ENCODE peak calls at places on chromosomes 11 and 22, in eight cellular contexts. N, Q, X, V, H, F, B and G are unnamed samples.

GRCh38 chr11:44595964-44596381 is 30.5 kb downstream of the CD82 start:
- DNase-seq in N (no peak), Q (peak), X (no peak), V (peak), H (no peak), F (no peak), B (no peak), G (no peak)

GRCh38 chr11:1015064-1015463 is 21.5 kb downstream of the MUC6 start:
- DNase-seq in N (no peak), Q (no peak), X (no peak), V (no peak), H (no peak), F (no peak), B (no peak), G (no peak)

GRCh38 chr11:64620286-64620962 is 29.4 kb downstream of the SLC22A12 start:
- DNase-seq in N (no peak), Q (no peak), X (no peak), V (no peak), H (no peak), F (peak), B (peak), G (no peak)

GRCh38 chr11:116882386-116882785 is 45.0 kb upstream of the APOA1 start:
- DNase-seq in N (peak), Q (peak), X (no peak), V (peak), H (no peak), F (no peak), B (no peak), G (no peak)

GRCh38 chr11:2133481-2134021 is 5.6 kb downstream of the IGF2 start:
- DNase-seq in N (no peak), Q (no peak), X (no peak), V (no peak), H (no peak), F (no peak), B (no peak), G (no peak)

GRCh38 chr22:19361501-19362103 is 69.9 kb downstream of the HIRA start:
- DNase-seq in N (no peak), Q (no peak), X (no peak), V (no peak), H (no peak), F (no peak), B (no peak), G (no peak)

GRCh38 chr11:89498845-89499448 is 7.8 kb upstream of the NOX4 start:
- DNase-seq in N (no peak), Q (no peak), X (no peak), V (no peak), H (no peak), F (no peak), B (no peak), G (no peak)

GRCh38 chr11:49377978-49378377 is 169.6 kb upstream of the FOLH1 start:
- DNase-seq in N (no peak), Q (no peak), X (no peak), V (no peak), H (no peak), F (no peak), B (no peak), G (no peak)

GRCh38 chr22:29218758-29219408 is 13.2 kb downstream of the EMID1 start:
- DNase-seq in N (no peak), Q (no peak), X (no peak), V (no peak), H (no peak), F (no peak), B (no peak), G (no peak)